ENCODE peak calls at places on chromosome 17, in nine cellular contexts. O, I, R, T, X, C, Z, H and Y are unnamed samples.

GRCh38 chr17:29645516-29646051 is 22.9 kb upstream of the CORO6 start:
- DNase-seq in O (peak), I (peak), R (no peak), T (no peak), X (peak), C (peak), Z (peak), H (peak), Y (no peak)

GRCh38 chr17:78111012-78111726 is 17.4 kb downstream of the TMC6 start:
- DNase-seq in O (no peak), I (no peak), R (no peak), T (no peak), X (no peak), C (no peak), Z (no peak), H (no peak), Y (no peak)

GRCh38 chr17:64385187-64386083 is 5.2 kb downstream of the PECAM1 start:
- DNase-seq in O (peak), I (peak), R (peak), T (no peak), X (peak), C (peak), Z (no peak), H (peak), Y (peak)

GRCh38 chr17:76940738-76941350 is 72.6 kb downstream of the MGAT5B start:
- DNase-seq in O (no peak), I (no peak), R (no peak), T (no peak), X (no peak), C (no peak), Z (no peak), H (no peak), Y (no peak)

GRCh38 chr17:37478187-37478586 is 11.5 kb upstream of the DUSP14 start:
- DNase-seq in O (peak), I (peak), R (no peak), T (no peak), X (peak), C (no peak), Z (no peak), H (no peak), Y (no peak)

GRCh38 chr17:33369149-33369548 is 76.1 kb upstream of the ASIC2 start:
- DNase-seq in O (no peak), I (no peak), R (no peak), T (no peak), X (no peak), C (no peak), Z (no peak), H (no peak), Y (no peak)

GRCh38 chr17:17084317-17084835 is 42.1 kb downstream of the MPRIP start:
- DNase-seq in O (no peak), I (no peak), R (no peak), T (no peak), X (no peak), C (no peak), Z (no peak), H (no peak), Y (no peak)

GRCh38 chr17:32099686-32100085 is 42.6 kb upstream of the RHOT1 start:
- DNase-seq in O (no peak), I (no peak), R (no peak), T (no peak), X (no peak), C (no peak), Z (no peak), H (no peak), Y (no peak)

GRCh38 chr17:71118039-71118438 is 948.7 kb downstream of the KCNJ2 start:
- DNase-seq in O (no peak), I (no peak), R (peak), T (no peak), X (peak), C (no peak), Z (no peak), H (no peak), Y (no peak)

GRCh38 chr17:282912-283882 is 69.4 kb downstream of the RPH3AL start:
- DNase-seq in O (no peak), I (no peak), R (no peak), T (no peak), X (no peak), C (no peak), Z (peak), H (no peak), Y (no peak)

GRCh38 chr17:39283896-39284295 is 58.2 kb upstream of the STAC2 start:
- DNase-seq in O (no peak), I (no peak), R (no peak), T (no peak), X (no peak), C (no peak), Z (no peak), H (no peak), Y (no peak)

GRCh38 chr17:68509151-68510057 is 2.8 kb upstream of the PRKAR1A start:
- DNase-seq in O (no peak), I (no peak), R (no peak), T (no peak), X (no peak), C (no peak), Z (peak), H (no peak), Y (no peak)

GRCh38 chr17:79374087-79374486 is 236.8 kb downstream of the RBFOX3 start:
- DNase-seq in O (no peak), I (no peak), R (no peak), T (no peak), X (no peak), C (no peak), Z (no peak), H (no peak), Y (no peak)

GRCh38 chr17:72578817-72579470 is 458.1 kb downstream of the SOX9 start:
- DNase-seq in O (no peak), I (no peak), R (no peak), T (no peak), X (no peak), C (no peak), Z (no peak), H (no peak), Y (no peak)

GRCh38 chr17:63434951-63435571 is 11.0 kb downstream of the CYB561 start:
- DNase-seq in O (no peak), I (peak), R (peak), T (no peak), X (peak), C (peak), Z (peak), H (no peak), Y (no peak)

GRCh38 chr17:55284944-55285339 is 20.2 kb downstream of the HLF start:
- DNase-seq in O (no peak), I (no peak), R (no peak), T (no peak), X (no peak), C (no peak), Z (no peak), H (no peak), Y (no peak)

GRCh38 chr17:59840329-59840907 is 52.3 kb downstream of the TUBD1 start:
- DNase-seq in O (no peak), I (peak), R (no peak), T (no peak), X (no peak), C (no peak), Z (no peak), H (no peak), Y (no peak)

GRCh38 chr17:77144227-77144626 is 3.5 kb downstream of the SEC14L1 start:
- DNase-seq in O (no peak), I (no peak), R (no peak), T (peak), X (no peak), C (no peak), Z (no peak), H (no peak), Y (no peak)

GRCh38 chr17:74442670-74443515 is 11.0 kb downstream of the GPRC5C start:
- DNase-seq in O (no peak), I (peak), R (no peak), T (peak), X (no peak), C (peak), Z (peak), H (no peak), Y (no peak)

GRCh38 chr17:16929757-16930520 is 42.0 kb downstream of the TNFRSF13B start:
- DNase-seq in O (no peak), I (no peak), R (no peak), T (no peak), X (no peak), C (no peak), Z (peak), H (no peak), Y (no peak)

GRCh38 chr17:29802256-29802655 is 127.8 kb downstream of the SSH2 start:
- DNase-seq in O (no peak), I (peak), R (no peak), T (no peak), X (no peak), C (no peak), Z (no peak), H (no peak), Y (no peak)

GRCh38 chr17:7955414-7956042 is 23.5 kb downstream of the CNTROB start:
- DNase-seq in O (no peak), I (peak), R (no peak), T (no peak), X (no peak), C (no peak), Z (no peak), H (no peak), Y (no peak)

DNA sequence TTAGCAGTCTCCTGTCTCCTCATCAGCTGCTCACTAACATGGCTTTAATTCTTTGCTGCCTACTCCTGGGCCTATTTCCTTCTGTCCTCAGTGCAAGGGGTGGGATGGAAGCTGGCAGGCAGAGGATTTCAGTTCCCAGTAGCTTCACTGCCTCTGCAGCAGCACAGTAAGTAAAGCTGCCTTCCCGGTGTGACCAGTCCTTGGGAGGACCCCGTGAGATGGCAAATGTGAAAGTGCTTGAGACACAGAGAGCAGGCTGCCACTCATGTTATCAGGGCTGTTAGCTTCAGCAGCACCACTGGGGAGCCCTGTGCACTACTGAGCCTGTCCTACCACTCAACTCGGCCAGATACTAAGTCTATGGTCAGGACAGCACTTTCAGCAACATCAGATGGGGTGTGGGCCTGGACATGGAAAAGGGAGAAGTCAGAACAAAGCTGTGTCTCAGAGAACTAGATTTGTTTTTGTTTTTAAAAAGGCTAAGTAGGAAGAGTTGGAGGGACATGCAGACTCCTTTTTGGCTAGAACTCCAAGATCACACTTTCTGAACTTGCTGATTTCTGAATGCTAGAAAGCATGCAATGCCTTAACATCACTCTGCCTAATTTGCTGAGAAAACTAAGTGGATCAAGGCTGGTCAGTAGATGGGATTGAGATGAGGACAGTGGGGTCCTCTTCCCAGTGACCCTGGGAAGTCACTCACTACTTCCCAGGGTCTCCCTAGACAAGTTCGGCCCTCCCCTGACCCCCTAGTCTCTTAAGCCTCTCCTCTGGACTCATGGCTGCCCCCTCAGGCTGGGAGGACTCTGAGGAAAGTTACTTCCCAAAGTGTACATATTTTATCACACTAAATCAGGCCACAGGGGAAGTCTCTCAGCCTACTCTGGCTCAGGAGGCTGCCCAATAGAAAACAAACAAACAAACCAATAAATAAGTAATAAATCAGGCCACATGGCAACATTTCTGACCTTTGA is 1.1 kb downstream of the ACSF2 start:
- DNase-seq in O (no peak), I (peak), R (peak), T (peak), X (peak), C (no peak), Z (no peak), H (no peak), Y (no peak)
- TF ChIP-seq CTCF in O (peak), I (peak), R (peak), T (peak), X (peak), C (peak), Z (no peak), H (no peak), Y (no peak)

GRCh38 chr17:65558683-65559311 is 2.7 kb downstream of the AXIN2 start:
- DNase-seq in O (no peak), I (no peak), R (no peak), T (no peak), X (no peak), C (no peak), Z (no peak), H (no peak), Y (no peak)

GRCh38 chr17:65559483-65559801 is 2.0 kb downstream of the AXIN2 start:
- DNase-seq in O (no peak), I (no peak), R (no peak), T (no peak), X (no peak), C (no peak), Z (no peak), H (no peak), Y (no peak)

GRCh38 chr17:65560628-65561371 is 648 bp downstream of the AXIN2 start:
- DNase-seq in O (no peak), I (peak), R (peak), T (peak), X (peak), C (peak), Z (peak), H (peak), Y (peak)

GRCh38 chr17:65561394-65562205 is at the start of gene AXIN2:
- DNase-seq in O (no peak), I (peak), R (peak), T (peak), X (peak), C (peak), Z (peak), H (peak), Y (peak)

DNA sequence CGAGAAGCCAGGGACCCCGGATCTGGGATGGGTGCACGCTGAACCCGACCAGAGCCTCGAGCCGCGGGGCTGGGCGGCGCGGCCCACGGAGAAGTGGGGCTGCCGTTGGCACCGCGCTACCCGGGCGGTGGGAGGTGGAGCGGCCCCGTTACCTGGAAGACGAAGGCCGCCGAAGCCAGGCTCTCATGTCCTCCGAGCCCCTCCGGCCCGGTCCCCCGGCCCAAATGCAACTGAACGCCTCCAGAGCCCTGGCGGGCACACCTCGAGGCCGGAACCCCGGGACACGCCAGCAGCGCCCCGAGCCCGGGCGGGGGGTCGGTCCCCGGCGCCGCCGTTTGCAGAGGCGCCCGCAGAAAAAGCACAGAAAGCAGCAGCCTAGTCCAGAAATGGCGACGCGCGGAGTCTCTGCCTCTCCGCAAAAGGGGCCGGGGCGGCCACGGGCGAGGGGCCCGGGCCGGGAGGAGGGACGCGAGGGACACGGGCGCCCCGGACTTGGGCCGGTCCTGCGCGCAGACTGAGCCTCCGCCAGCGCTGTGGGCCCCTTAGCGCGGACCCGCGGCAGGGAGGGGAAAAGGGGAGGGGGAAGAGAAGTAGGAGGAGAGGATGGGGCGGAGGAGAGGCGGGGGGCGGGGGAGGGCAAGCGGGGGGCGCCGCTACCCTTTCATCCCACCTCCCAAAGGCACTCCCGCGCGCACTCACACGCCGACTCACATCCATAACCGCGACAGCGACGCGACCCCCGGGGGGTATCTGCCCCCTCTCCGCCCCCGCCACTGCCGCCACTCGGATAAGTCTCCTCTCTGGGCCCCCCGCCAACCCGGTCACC is 1.4 kb downstream of the AXIN2 start:
- DNase-seq in O (no peak), I (peak), R (peak), T (no peak), X (no peak), C (no peak), Z (peak), H (no peak), Y (no peak)
- H3K4me3 ChIP-seq in O (peak), I (peak), R (peak), T (peak), X (peak), C (no peak), Z (no peak), H (peak), Y (peak)

DNA sequence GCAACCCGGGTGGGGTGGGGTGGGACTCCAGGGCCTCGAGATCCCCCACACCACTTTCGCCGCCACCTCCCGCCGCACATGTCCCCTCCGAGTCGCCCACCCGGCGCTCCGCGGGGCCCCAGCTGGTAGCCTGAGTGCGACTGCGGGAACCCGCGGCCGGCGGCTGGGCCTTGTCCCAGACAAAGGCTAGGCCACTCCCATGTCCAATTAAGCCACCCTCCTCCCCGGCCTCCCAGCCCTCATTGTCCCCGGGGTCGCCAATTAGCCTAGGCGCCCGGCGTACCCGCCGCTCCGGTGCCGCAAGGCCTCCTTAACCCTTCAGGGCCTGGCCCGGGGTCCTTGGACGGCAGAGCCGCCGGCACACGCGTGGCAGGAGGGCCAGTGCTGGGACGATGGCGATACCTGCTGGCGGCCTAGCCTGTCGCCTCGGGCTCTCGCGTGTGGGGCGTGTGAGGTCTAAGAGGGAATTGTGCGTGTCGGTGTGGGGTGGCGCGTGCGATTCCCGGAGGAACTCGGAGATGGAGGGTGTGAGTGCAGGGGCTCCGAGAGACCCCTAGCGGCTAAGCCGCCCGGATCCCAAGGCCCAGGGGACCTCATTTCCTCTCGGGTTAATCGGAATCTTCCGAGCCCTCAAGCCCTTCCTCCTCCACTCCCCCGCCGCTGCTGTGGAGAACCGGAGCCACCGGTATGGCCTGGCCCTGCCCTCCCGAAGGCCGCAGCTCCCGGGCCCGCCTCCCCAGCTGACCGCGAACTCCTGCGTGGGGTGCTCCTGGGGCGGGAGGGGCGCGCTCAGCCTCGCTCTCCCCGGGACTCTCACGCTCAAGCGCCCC is 11.7 kb downstream of the TBX2 start:
- DNase-seq in O (no peak), I (no peak), R (no peak), T (peak), X (peak), C (peak), Z (peak), H (no peak), Y (no peak)
- TF ChIP-seq CTCF in O (peak), I (peak), R (peak), T (peak), X (peak), C (no peak), Z (no peak), H (peak), Y (peak)

GRCh38 chr17:44779211-44780025 is 20.6 kb downstream of the ADAM11 start:
- DNase-seq in O (no peak), I (peak), R (peak), T (peak), X (peak), C (no peak), Z (peak), H (peak), Y (no peak)
- H3K4me3 ChIP-seq in O (peak), I (peak), R (peak), T (peak), X (peak), C (peak), Z (peak), H (peak), Y (peak)

GRCh38 chr17:28407130-28407973 is 1.3 kb upstream of the SLC46A1 start:
- DNase-seq in O (no peak), I (no peak), R (no peak), T (no peak), X (no peak), C (no peak), Z (peak), H (no peak), Y (no peak)
- TF ChIP-seq CTCF in O (no peak), I (no peak), R (no peak), T (no peak), X (no peak), C (no peak), Z (no peak), H (no peak), Y (no peak)

GRCh38 chr17:1762233-1762905 is 509 bp downstream of the SERPINF1 start:
- DNase-seq in O (no peak), I (peak), R (no peak), T (peak), X (peak), C (no peak), Z (no peak), H (peak), Y (peak)
- H3K4me3 ChIP-seq in O (peak), I (peak), R (no peak), T (no peak), X (peak), C (peak), Z (peak), H (peak), Y (peak)

GRCh38 chr17:45648642-45649041 is 135.5 kb upstream of the CRHR1 start:
- DNase-seq in O (no peak), I (no peak), R (no peak), T (no peak), X (no peak), C (no peak), Z (no peak), H (no peak), Y (no peak)
- TF ChIP-seq CTCF in O (no peak), I (no peak), R (no peak), T (peak), X (no peak), C (no peak), Z (no peak), H (no peak), Y (peak)